ENCODE peak calls at places on chromosomes 6 and 20, in five cellular contexts. One of them, this sample, is unnamed.

GRCh38 chr20:9323622-9324021 is 190.8 kb upstream of the LAMP5 start:
- DNase-seq in suprapubic skin: no peak
- DNase-seq in breast epithelium: no peak
- DNase-seq in endothelial cell of umbilical vein: no peak
- DNase-seq in HCT116: peak; percentile 7
- DNase-seq in this sample: no peak

GRCh38 chr6:37631295-37631694 is 66.4 kb downstream of the MDGA1 start:
- DNase-seq in endothelial cell of umbilical vein: no peak
- DNase-seq in suprapubic skin: no peak
- DNase-seq in breast epithelium: no peak
- DNase-seq in HCT116: no peak
- DNase-seq in this sample: no peak

GRCh38 chr6:119129148-119129967 is 50.9 kb upstream of the FAM184A start:
- DNase-seq in endothelial cell of umbilical vein: peak; percentile 77
- DNase-seq in suprapubic skin: no peak
- DNase-seq in HCT116: peak; percentile 72
- DNase-seq in breast epithelium: no peak
- DNase-seq in this sample: no peak

GRCh38 chr6:30744054-30744805 is at the start of gene IER3:
- DNase-seq in HCT116: peak; percentile 96
- DNase-seq in breast epithelium: peak; percentile 88
- DNase-seq in endothelial cell of umbilical vein: peak; percentile 97
- DNase-seq in suprapubic skin: peak; percentile 93
- DNase-seq in this sample: peak; percentile 60

GRCh38 chr6:136641166-136641565 is 90.9 kb upstream of the MAP7 start:
- DNase-seq in breast epithelium: no peak
- DNase-seq in HCT116: no peak
- DNase-seq in endothelial cell of umbilical vein: no peak
- DNase-seq in suprapubic skin: no peak
- DNase-seq in this sample: no peak

GRCh38 chr6:133359256-133359655 is 118.1 kb downstream of the EYA4 start:
- DNase-seq in breast epithelium: no peak
- DNase-seq in endothelial cell of umbilical vein: no peak
- DNase-seq in HCT116: no peak
- DNase-seq in suprapubic skin: no peak
- DNase-seq in this sample: no peak

GRCh38 chr6:126033696-126034095 is 47.4 kb downstream of the TRMT11 start:
- DNase-seq in suprapubic skin: no peak
- DNase-seq in HCT116: no peak
- DNase-seq in breast epithelium: no peak
- DNase-seq in endothelial cell of umbilical vein: peak; percentile 78
- DNase-seq in this sample: no peak

GRCh38 chr20:46022411-46023147 is 6.4 kb upstream of the SLC12A5 start:
- DNase-seq in HCT116: no peak
- DNase-seq in suprapubic skin: no peak
- DNase-seq in endothelial cell of umbilical vein: no peak
- DNase-seq in breast epithelium: no peak
- DNase-seq in this sample: peak; percentile 69

GRCh38 chr6:63403725-63404124 is 83.9 kb upstream of the LGSN start:
- DNase-seq in breast epithelium: no peak
- DNase-seq in HCT116: no peak
- DNase-seq in endothelial cell of umbilical vein: no peak
- DNase-seq in suprapubic skin: no peak
- DNase-seq in this sample: no peak

GRCh38 chr20:19427480-19427879 is 215.0 kb downstream of the SLC24A3 start:
- DNase-seq in breast epithelium: peak; percentile 62
- DNase-seq in endothelial cell of umbilical vein: no peak
- DNase-seq in suprapubic skin: no peak
- DNase-seq in HCT116: no peak
- DNase-seq in this sample: no peak

GRCh38 chr6:109454483-109455160 is 950 bp downstream of the MICAL1 start:
- DNase-seq in breast epithelium: no peak
- DNase-seq in endothelial cell of umbilical vein: no peak
- DNase-seq in HCT116: no peak
- DNase-seq in suprapubic skin: peak; percentile 84
- DNase-seq in this sample: peak; percentile 56
- TF ChIP-seq POLR2AphosphoS5 in breast epithelium: no peak
- TF ChIP-seq POLR2AphosphoS5 in endothelial cell of umbilical vein: no peak
- TF ChIP-seq POLR2AphosphoS5 in HCT116: no peak
- TF ChIP-seq POLR2AphosphoS5 in suprapubic skin: no peak
- TF ChIP-seq POLR2AphosphoS5 in this sample: peak; percentile 87

DNA sequence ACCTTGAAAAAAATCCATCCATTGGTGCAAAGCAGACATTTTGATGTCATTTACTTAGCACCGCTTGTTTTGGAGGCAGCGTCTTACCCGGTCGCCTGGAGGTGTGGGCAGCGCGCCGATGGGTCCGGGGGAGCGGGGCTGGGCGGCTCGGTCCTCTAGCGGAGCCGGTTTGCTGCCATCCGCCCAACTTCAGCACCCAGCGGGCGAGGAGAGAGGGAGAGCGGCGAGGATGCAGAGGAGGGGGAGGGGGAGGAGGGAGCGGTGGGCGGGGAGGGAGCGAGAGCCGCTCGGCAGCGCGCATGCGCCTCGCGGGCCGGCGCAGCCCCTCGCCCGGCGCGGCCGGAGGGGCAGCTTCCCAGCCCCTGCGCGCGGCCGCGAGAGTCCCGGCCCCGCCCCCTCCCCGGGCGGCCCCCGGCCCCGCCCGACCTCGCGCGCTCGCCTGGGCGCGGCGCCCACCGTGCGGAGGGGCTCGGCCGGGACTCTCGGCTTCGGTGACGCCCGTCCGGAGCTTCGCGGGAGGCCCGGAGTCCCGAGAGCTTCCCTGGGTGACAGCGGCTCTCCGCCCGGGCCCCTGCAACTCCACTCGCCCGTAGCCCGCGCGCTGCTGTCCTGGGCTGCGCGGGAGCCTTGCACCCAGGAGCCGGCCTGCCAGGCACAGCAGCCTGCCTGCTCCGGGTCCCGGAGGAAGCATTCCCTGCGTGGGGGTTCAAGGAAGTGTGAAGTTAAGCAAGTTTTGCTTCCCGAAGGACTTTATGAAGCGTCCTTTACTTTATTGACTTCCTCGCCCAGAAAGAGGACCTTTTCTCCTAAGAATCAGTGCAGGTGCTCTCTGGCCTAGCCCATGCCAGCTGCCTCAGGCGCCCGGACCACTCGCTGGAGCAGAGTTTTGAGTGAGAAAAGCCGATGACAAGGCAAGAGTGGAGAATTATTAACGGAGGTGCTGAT is at the start of gene RGS17:
- DNase-seq in endothelial cell of umbilical vein: peak; percentile 57
- DNase-seq in suprapubic skin: peak; percentile 71
- DNase-seq in breast epithelium: no peak
- DNase-seq in HCT116: no peak
- DNase-seq in this sample: peak; percentile 49
- TF ChIP-seq POLR2A in endothelial cell of umbilical vein: no peak
- TF ChIP-seq POLR2A in suprapubic skin: no peak
- TF ChIP-seq POLR2A in breast epithelium: no peak
- TF ChIP-seq POLR2A in HCT116: no peak
- TF ChIP-seq POLR2A in this sample: no peak

GRCh38 chr20:58895796-58896180 is 43.3 kb downstream of the GNAS start:
- DNase-seq in breast epithelium: no peak
- DNase-seq in endothelial cell of umbilical vein: no peak
- DNase-seq in suprapubic skin: no peak
- DNase-seq in HCT116: no peak
- DNase-seq in this sample: no peak
- TF ChIP-seq POLR2AphosphoS5 in breast epithelium: no peak
- TF ChIP-seq POLR2AphosphoS5 in endothelial cell of umbilical vein: no peak
- TF ChIP-seq POLR2AphosphoS5 in suprapubic skin: no peak
- TF ChIP-seq POLR2AphosphoS5 in HCT116: no peak
- TF ChIP-seq POLR2AphosphoS5 in this sample: no peak

GRCh38 chr20:53693265-53693871 is 99.7 kb upstream of the ZNF217 start:
- DNase-seq in suprapubic skin: no peak
- DNase-seq in breast epithelium: no peak
- DNase-seq in endothelial cell of umbilical vein: no peak
- DNase-seq in HCT116: no peak
- DNase-seq in this sample: no peak

GRCh38 chr20:53688085-53688484 is 94.4 kb upstream of the ZNF217 start:
- DNase-seq in breast epithelium: no peak
- DNase-seq in HCT116: no peak
- DNase-seq in suprapubic skin: no peak
- DNase-seq in endothelial cell of umbilical vein: no peak
- DNase-seq in this sample: no peak

GRCh38 chr20:53692465-53693067 is 98.9 kb upstream of the ZNF217 start:
- DNase-seq in breast epithelium: no peak
- DNase-seq in HCT116: no peak
- DNase-seq in suprapubic skin: no peak
- DNase-seq in endothelial cell of umbilical vein: peak; percentile 35
- DNase-seq in this sample: no peak

GRCh38 chr20:53691060-53691810 is 97.6 kb upstream of the ZNF217 start:
- DNase-seq in suprapubic skin: no peak
- DNase-seq in breast epithelium: no peak
- DNase-seq in endothelial cell of umbilical vein: no peak
- DNase-seq in HCT116: peak; percentile 18
- DNase-seq in this sample: no peak

GRCh38 chr20:53691811-53692192 is 98.2 kb upstream of the ZNF217 start:
- DNase-seq in endothelial cell of umbilical vein: no peak
- DNase-seq in suprapubic skin: no peak
- DNase-seq in breast epithelium: no peak
- DNase-seq in HCT116: no peak
- DNase-seq in this sample: no peak
- TF ChIP-seq POLR2A in endothelial cell of umbilical vein: no peak
- TF ChIP-seq POLR2A in suprapubic skin: no peak
- TF ChIP-seq POLR2A in breast epithelium: no peak
- TF ChIP-seq POLR2A in HCT116: no peak
- TF ChIP-seq POLR2A in this sample: no peak

GRCh38 chr6:93079061-93079460 is 340.3 kb downstream of the EPHA7 start:
- DNase-seq in endothelial cell of umbilical vein: no peak
- DNase-seq in HCT116: no peak
- DNase-seq in suprapubic skin: no peak
- DNase-seq in breast epithelium: no peak
- DNase-seq in this sample: no peak
- TF ChIP-seq POLR2AphosphoS5 in endothelial cell of umbilical vein: no peak
- TF ChIP-seq POLR2AphosphoS5 in HCT116: no peak
- TF ChIP-seq POLR2AphosphoS5 in suprapubic skin: no peak
- TF ChIP-seq POLR2AphosphoS5 in breast epithelium: no peak
- TF ChIP-seq POLR2AphosphoS5 in this sample: no peak

GRCh38 chr6:44237813-44238433 is 9.0 kb upstream of the HSP90AB1 start:
- DNase-seq in breast epithelium: peak; percentile 85
- DNase-seq in suprapubic skin: peak; percentile 89
- DNase-seq in HCT116: no peak
- DNase-seq in endothelial cell of umbilical vein: peak; percentile 67
- DNase-seq in this sample: peak; percentile 84
- TF ChIP-seq POLR2A in breast epithelium: peak; percentile 10
- TF ChIP-seq POLR2A in suprapubic skin: peak; percentile 57
- TF ChIP-seq POLR2A in HCT116: no peak
- TF ChIP-seq POLR2A in endothelial cell of umbilical vein: peak; percentile 13
- TF ChIP-seq POLR2A in this sample: peak; percentile 45